ENCODE peak calls at places on chromosome 1, in six cellular contexts. Z is epithelial cell of esophagus; O is activated naive CD4-positive, alpha-beta T cell treated with anti-CD3 and anti-CD28 coated beads for 36 hours; V is left colon; H is NCI-H1092; Y is MM.1S. G is an unnamed sample.

GRCh38 chr1:3886106-3886670 is 13.9 kb downstream of the C1orf174 start:
- DNase-seq in Y (no peak), H (no peak), V (no peak), Z (no peak), O (no peak), G (no peak)

GRCh38 chr1:41806472-41807155 is 112.1 kb downstream of the HIVEP3 start:
- DNase-seq in O (peak; percentile 71), H (no peak), Z (no peak), Y (no peak), V (no peak), G (no peak)

GRCh38 chr1:116791727-116792126 is 37.5 kb downstream of the CD2 start:
- DNase-seq in Z (no peak), H (no peak), O (no peak), Y (no peak), V (no peak), G (no peak)

GRCh38 chr1:226657788-226658537 is 81.1 kb downstream of the ITPKB start:
- DNase-seq in Z (peak; percentile 90), V (no peak), O (no peak), Y (peak; percentile 39), H (no peak), G (no peak)

GRCh38 chr1:119674110-119674509 is 26.0 kb upstream of the ZNF697 start:
- DNase-seq in H (no peak), Z (peak; percentile 89), O (no peak), Y (no peak), V (no peak), G (no peak)

GRCh38 chr1:154937051-154937987 is 800 bp upstream of the PMVK start:
- DNase-seq in O (peak; percentile 94), H (peak; percentile 92), V (peak; percentile 94), Z (peak; percentile 96), Y (peak; percentile 100), G (peak; percentile 89)

GRCh38 chr1:1954831-1955441 is 35.9 kb upstream of the TMEM52 start:
- DNase-seq in Y (no peak), Z (no peak), O (peak; percentile 41), V (no peak), H (no peak), G (no peak)

GRCh38 chr1:243946946-243947345 is 96.9 kb upstream of the AKT3 start:
- DNase-seq in V (no peak), Y (no peak), O (peak; percentile 59), H (no peak), Z (no peak), G (no peak)

GRCh38 chr1:3468236-3469103 is 14.0 kb downstream of the ARHGEF16 start:
- DNase-seq in H (no peak), O (no peak), V (peak; percentile 2), Y (no peak), Z (peak; percentile 62), G (no peak)

GRCh38 chr1:79043506-79043905 is 37.0 kb upstream of the ADGRL4 start:
- DNase-seq in Y (no peak), V (no peak), H (no peak), Z (no peak), O (no peak), G (no peak)

GRCh38 chr1:38929476-38929875 is 12.2 kb downstream of the RHBDL2 start:
- DNase-seq in Z (no peak), V (no peak), H (peak; percentile 21), O (no peak), Y (no peak), G (no peak)

GRCh38 chr1:43274125-43274803 is 4.5 kb downstream of the TMEM125 start:
- DNase-seq in Y (peak; percentile 18), Z (peak; percentile 79), V (no peak), H (no peak), O (peak; percentile 78), G (peak; percentile 57)